ENCODE peak calls at places on chromosomes 2 and 18, in eight cellular contexts. One of them, this sample, is unnamed.

GRCh38 chr2:152950125-152950524 is 231.7 kb downstream of the ARL6IP6 start:
- DNase-seq in ovary: no peak
- DNase-seq in gastrocnemius medialis: no peak
- DNase-seq in suprapubic skin: no peak
- DNase-seq in heart left ventricle: no peak
- DNase-seq in breast epithelium: no peak
- DNase-seq in tibial nerve: no peak
- DNase-seq in testis: no peak
- DNase-seq in this sample: no peak

GRCh38 chr18:69839989-69840388 is 107.7 kb downstream of the CD226 start:
- DNase-seq in testis: no peak
- DNase-seq in heart left ventricle: no peak
- DNase-seq in breast epithelium: no peak
- DNase-seq in gastrocnemius medialis: no peak
- DNase-seq in suprapubic skin: no peak
- DNase-seq in ovary: no peak
- DNase-seq in tibial nerve: no peak
- DNase-seq in this sample: no peak

GRCh38 chr2:127014630-127015029 is 92.3 kb downstream of the BIN1 start:
- DNase-seq in tibial nerve: no peak
- DNase-seq in suprapubic skin: no peak
- DNase-seq in gastrocnemius medialis: no peak
- DNase-seq in ovary: no peak
- DNase-seq in breast epithelium: no peak
- DNase-seq in heart left ventricle: no peak
- DNase-seq in testis: no peak
- DNase-seq in this sample: no peak

GRCh38 chr2:133365117-133365516 is 203.1 kb downstream of the NCKAP5 start:
- DNase-seq in heart left ventricle: no peak
- DNase-seq in testis: no peak
- DNase-seq in ovary: no peak
- DNase-seq in tibial nerve: no peak
- DNase-seq in suprapubic skin: no peak
- DNase-seq in breast epithelium: no peak
- DNase-seq in gastrocnemius medialis: no peak
- DNase-seq in this sample: no peak

GRCh38 chr2:218745559-218746469 is 35.2 kb downstream of the TTLL4 start:
- DNase-seq in suprapubic skin: no peak
- DNase-seq in gastrocnemius medialis: no peak
- DNase-seq in heart left ventricle: peak; percentile 77
- DNase-seq in tibial nerve: peak; percentile 76
- DNase-seq in ovary: no peak
- DNase-seq in breast epithelium: peak; percentile 87
- DNase-seq in testis: peak; percentile 92
- DNase-seq in this sample: peak; percentile 43

GRCh38 chr18:51235011-51235789 is 37.7 kb upstream of the MEX3C start:
- DNase-seq in testis: no peak
- DNase-seq in gastrocnemius medialis: no peak
- DNase-seq in breast epithelium: no peak
- DNase-seq in ovary: no peak
- DNase-seq in suprapubic skin: no peak
- DNase-seq in tibial nerve: no peak
- DNase-seq in heart left ventricle: no peak
- DNase-seq in this sample: no peak

GRCh38 chr18:73646772-73647171 is 500.9 kb downstream of the FBXO15 start:
- DNase-seq in ovary: no peak
- DNase-seq in heart left ventricle: no peak
- DNase-seq in tibial nerve: no peak
- DNase-seq in testis: no peak
- DNase-seq in suprapubic skin: no peak
- DNase-seq in breast epithelium: no peak
- DNase-seq in gastrocnemius medialis: no peak
- DNase-seq in this sample: no peak

GRCh38 chr18:23228102-23229051 is 93.1 kb downstream of the CABLES1 start:
- DNase-seq in gastrocnemius medialis: no peak
- DNase-seq in suprapubic skin: no peak
- DNase-seq in ovary: no peak
- DNase-seq in heart left ventricle: no peak
- DNase-seq in breast epithelium: no peak
- DNase-seq in testis: no peak
- DNase-seq in tibial nerve: no peak
- DNase-seq in this sample: no peak

GRCh38 chr2:37832590-37833197 is 92.4 kb upstream of the RMDN2 start:
- DNase-seq in breast epithelium: peak; percentile 82
- DNase-seq in ovary: peak; percentile 89
- DNase-seq in suprapubic skin: peak; percentile 92
- DNase-seq in gastrocnemius medialis: peak; percentile 83
- DNase-seq in heart left ventricle: peak; percentile 82
- DNase-seq in testis: peak; percentile 92
- DNase-seq in tibial nerve: peak; percentile 92
- DNase-seq in this sample: peak; percentile 93

GRCh38 chr2:74708883-74709282 is 54.8 kb downstream of the SEMA4F start:
- DNase-seq in tibial nerve: no peak
- DNase-seq in heart left ventricle: no peak
- DNase-seq in suprapubic skin: no peak
- DNase-seq in breast epithelium: no peak
- DNase-seq in ovary: no peak
- DNase-seq in testis: no peak
- DNase-seq in gastrocnemius medialis: peak; percentile 47
- DNase-seq in this sample: no peak

GRCh38 chr2:20439503-20439902 is 7.4 kb upstream of the RHOB start:
- DNase-seq in tibial nerve: peak; percentile 5
- DNase-seq in gastrocnemius medialis: peak; percentile 35
- DNase-seq in breast epithelium: no peak
- DNase-seq in heart left ventricle: no peak
- DNase-seq in suprapubic skin: no peak
- DNase-seq in testis: no peak
- DNase-seq in ovary: no peak
- DNase-seq in this sample: no peak

GRCh38 chr2:46164581-46165301 is 132.5 kb upstream of the EPAS1 start:
- DNase-seq in heart left ventricle: peak; percentile 87
- DNase-seq in breast epithelium: no peak
- DNase-seq in gastrocnemius medialis: peak; percentile 55
- DNase-seq in tibial nerve: peak; percentile 48
- DNase-seq in ovary: peak; percentile 83
- DNase-seq in suprapubic skin: no peak
- DNase-seq in testis: peak; percentile 71
- DNase-seq in this sample: peak; percentile 62

GRCh38 chr2:104885119-104885777 is 31.3 kb downstream of the POU3F3 start:
- DNase-seq in breast epithelium: no peak
- DNase-seq in heart left ventricle: no peak
- DNase-seq in ovary: no peak
- DNase-seq in tibial nerve: no peak
- DNase-seq in suprapubic skin: no peak
- DNase-seq in testis: no peak
- DNase-seq in gastrocnemius medialis: no peak
- DNase-seq in this sample: no peak

DNA sequence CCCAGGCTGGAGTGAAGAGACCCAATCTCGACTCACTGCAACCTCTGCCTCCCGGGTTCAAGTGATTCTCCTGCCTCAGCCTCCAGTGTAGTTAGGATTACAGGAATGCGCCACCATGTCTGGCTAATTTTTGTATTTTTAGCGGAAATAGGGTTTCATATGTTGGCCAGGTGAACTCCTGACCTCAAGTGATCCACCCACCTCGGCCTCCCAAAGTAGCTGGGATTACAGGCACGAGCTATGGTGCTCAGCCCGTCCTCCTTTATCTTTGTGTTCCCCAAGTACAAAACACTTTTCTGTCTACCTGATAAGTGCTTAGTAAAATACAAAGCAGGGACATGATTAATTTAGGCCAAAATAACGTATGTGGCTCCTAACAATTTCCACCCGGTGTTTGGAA is 91.2 kb upstream of the STK17B start:
- DNase-seq in gastrocnemius medialis: no peak
- DNase-seq in suprapubic skin: no peak
- DNase-seq in tibial nerve: no peak
- DNase-seq in testis: no peak
- DNase-seq in heart left ventricle: no peak
- DNase-seq in breast epithelium: no peak
- DNase-seq in ovary: no peak
- DNase-seq in this sample: no peak
- H3K4me1 ChIP-seq in gastrocnemius medialis: no peaks in the 10 kb centered on the region
- H3K4me1 ChIP-seq in suprapubic skin: peaks cover 22% of the 10 kb centered on the region
- H3K4me1 ChIP-seq in tibial nerve: peaks cover 7% of the 10 kb centered on the region
- H3K4me1 ChIP-seq in testis: no peaks in the 10 kb centered on the region
- H3K4me1 ChIP-seq in heart left ventricle: peaks cover 22% of the 10 kb centered on the region
- H3K4me1 ChIP-seq in breast epithelium: peaks cover 5% of the 10 kb centered on the region
- H3K4me1 ChIP-seq in ovary: no peaks in the 10 kb centered on the region
- H3K4me1 ChIP-seq in this sample: no peaks in the 10 kb centered on the region

DNA sequence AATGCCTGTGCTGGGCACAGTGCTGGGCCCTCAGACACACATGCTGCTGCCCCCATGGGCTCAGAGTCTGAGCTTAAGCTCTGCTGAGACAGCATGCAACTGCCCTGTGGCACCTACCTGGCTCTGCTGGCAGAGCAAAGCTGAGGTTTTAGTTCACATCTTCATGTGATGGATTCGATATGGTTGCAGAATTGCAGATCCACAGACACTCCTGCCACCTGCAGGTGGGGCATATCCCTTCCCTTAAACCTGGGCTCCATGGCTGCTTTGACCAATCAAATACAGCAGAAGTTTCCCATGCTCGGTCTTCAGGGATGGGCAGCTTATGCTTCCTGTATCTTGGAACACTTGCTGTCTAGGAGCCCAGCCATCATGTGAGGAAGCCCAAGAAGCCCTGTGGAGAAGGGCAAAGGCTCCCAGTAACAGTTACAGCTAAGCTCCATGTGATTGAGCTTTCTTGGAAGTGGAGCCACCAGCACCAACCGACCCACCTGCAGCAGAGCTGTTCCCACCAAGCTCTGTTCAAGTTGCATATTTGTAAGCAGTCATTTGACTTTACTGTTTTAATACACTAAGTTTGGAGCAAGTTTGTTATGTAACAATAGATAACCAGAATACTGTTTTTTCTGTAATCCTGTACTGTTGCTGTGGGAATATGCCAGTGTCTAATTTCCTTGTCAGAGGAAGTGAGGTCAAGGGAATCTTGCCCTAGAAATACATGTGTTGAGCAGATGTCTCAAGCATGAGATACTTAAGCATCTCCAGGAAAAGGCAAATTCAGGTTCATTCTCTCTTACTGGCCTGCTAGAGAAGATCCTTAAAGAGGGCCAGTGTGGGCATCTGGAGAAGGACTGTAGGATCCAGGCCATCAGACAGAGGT is 79.3 kb downstream of the SH3RF3 start:
- DNase-seq in gastrocnemius medialis: no peak
- DNase-seq in testis: no peak
- DNase-seq in suprapubic skin: peak; percentile 26
- DNase-seq in ovary: no peak
- DNase-seq in breast epithelium: no peak
- DNase-seq in heart left ventricle: no peak
- DNase-seq in tibial nerve: no peak
- DNase-seq in this sample: no peak
- TF ChIP-seq POLR2A in gastrocnemius medialis: no peak
- TF ChIP-seq POLR2A in testis: no peak
- TF ChIP-seq POLR2A in suprapubic skin: no peak
- TF ChIP-seq POLR2A in ovary: no peak
- TF ChIP-seq POLR2A in breast epithelium: no peak
- TF ChIP-seq POLR2A in heart left ventricle: no peak
- TF ChIP-seq POLR2A in tibial nerve: no peak
- TF ChIP-seq POLR2A in this sample: no peak

GRCh38 chr2:215723011-215723410 is 287.1 kb upstream of the FN1 start:
- DNase-seq in heart left ventricle: no peak
- DNase-seq in ovary: no peak
- DNase-seq in suprapubic skin: no peak
- DNase-seq in gastrocnemius medialis: no peak
- DNase-seq in testis: no peak
- DNase-seq in breast epithelium: no peak
- DNase-seq in tibial nerve: no peak
- DNase-seq in this sample: no peak
- H3K27ac ChIP-seq in heart left ventricle: no peak overlapping the region
- H3K27ac ChIP-seq in ovary: no peak overlapping the region
- H3K27ac ChIP-seq in suprapubic skin: no peak overlapping the region
- H3K27ac ChIP-seq in gastrocnemius medialis: no peak overlapping the region
- H3K27ac ChIP-seq in testis: no peak overlapping the region
- H3K27ac ChIP-seq in breast epithelium: no peak overlapping the region
- H3K27ac ChIP-seq in tibial nerve: no peak overlapping the region
- H3K27ac ChIP-seq in this sample: no peak overlapping the region

DNA sequence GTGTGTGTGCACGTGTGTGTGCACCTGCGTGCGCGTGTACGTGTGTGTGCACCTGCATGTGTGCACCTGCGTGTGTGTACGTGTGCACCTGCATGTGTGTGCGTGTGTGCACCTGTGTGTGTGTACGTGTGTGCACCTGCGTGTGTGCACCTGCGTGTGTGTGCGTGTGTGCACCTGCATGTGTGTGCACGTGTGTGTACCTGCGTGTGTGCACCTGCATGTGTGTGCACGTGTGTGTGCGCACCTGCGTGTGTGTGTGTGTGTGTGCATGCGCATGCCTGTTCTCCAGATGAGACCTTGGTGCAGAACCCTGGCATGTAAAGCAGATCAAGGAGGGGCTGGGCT is 131.5 kb upstream of the HDAC4 start:
- DNase-seq in heart left ventricle: no peak
- DNase-seq in suprapubic skin: no peak
- DNase-seq in tibial nerve: no peak
- DNase-seq in gastrocnemius medialis: no peak
- DNase-seq in breast epithelium: no peak
- DNase-seq in testis: no peak
- DNase-seq in ovary: no peak
- DNase-seq in this sample: no peak
- H3K4me1 ChIP-seq in heart left ventricle: no peaks in the 10 kb centered on the region
- H3K4me1 ChIP-seq in suprapubic skin: peaks cover 16% of the 10 kb centered on the region
- H3K4me1 ChIP-seq in tibial nerve: peaks cover 11% of the 10 kb centered on the region
- H3K4me1 ChIP-seq in gastrocnemius medialis: peaks cover 8% of the 10 kb centered on the region
- H3K4me1 ChIP-seq in breast epithelium: no peaks in the 10 kb centered on the region
- H3K4me1 ChIP-seq in testis: peaks cover 5% of the 10 kb centered on the region
- H3K4me1 ChIP-seq in ovary: peaks cover 2% of the 10 kb centered on the region
- H3K4me1 ChIP-seq in this sample: peaks cover 7% of the 10 kb centered on the region

DNA sequence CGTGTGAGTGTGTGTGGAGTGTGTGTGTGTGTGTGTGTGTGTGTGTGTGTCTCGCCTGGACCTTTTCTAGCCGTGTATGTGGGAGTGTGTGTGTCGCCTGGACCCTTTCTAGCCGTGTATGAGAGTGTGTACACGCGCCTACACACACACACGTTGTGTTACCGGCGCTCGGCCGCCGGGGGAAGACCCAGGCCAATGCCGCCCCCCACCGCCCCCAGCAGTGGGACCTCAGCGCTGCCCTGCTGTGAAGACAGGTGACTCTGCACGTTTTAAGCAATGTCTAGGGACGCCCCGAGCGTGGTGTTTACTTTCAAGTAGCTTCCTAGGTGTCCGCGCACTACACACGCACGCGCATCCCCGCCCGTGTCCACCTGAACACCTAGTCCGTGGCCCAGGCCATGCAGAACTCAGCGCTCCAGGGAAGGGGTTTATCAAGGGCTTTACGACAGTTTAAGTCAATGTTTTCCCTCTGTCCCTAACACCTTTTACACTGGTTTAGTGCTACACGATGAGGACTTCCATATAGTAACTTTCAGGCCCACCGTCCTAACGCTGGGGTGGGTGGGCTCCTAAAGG is 1.2 kb upstream of the BCL2 start:
- DNase-seq in gastrocnemius medialis: peak; percentile 55
- DNase-seq in suprapubic skin: peak; percentile 84
- DNase-seq in breast epithelium: peak; percentile 75
- DNase-seq in tibial nerve: no peak
- DNase-seq in ovary: peak; percentile 67
- DNase-seq in testis: peak; percentile 69
- DNase-seq in heart left ventricle: peak; percentile 43
- DNase-seq in this sample: peak; percentile 31
- TF ChIP-seq POLR2A in gastrocnemius medialis: no peak
- TF ChIP-seq POLR2A in suprapubic skin: no peak
- TF ChIP-seq POLR2A in breast epithelium: no peak
- TF ChIP-seq POLR2A in tibial nerve: no peak
- TF ChIP-seq POLR2A in ovary: no peak
- TF ChIP-seq POLR2A in testis: no peak
- TF ChIP-seq POLR2A in heart left ventricle: no peak
- TF ChIP-seq POLR2A in this sample: no peak

This sample was measured in stomach.